ENCODE peak calls at places on chromosomes 12 and 14, in six cellular contexts. One of them, this sample, is unnamed.

GRCh38 chr12:116066381-116067230 is 210.9 kb downstream of the MED13L start:
- DNase-seq in suprapubic skin: no peak
- DNase-seq in stomach: peak
- DNase-seq in HL-60: peak
- DNase-seq in prostate gland: no peak
- DNase-seq in GM23338: peak
- DNase-seq in this sample: peak

GRCh38 chr12:100845095-100845494 is 50.5 kb downstream of the ANO4 start:
- DNase-seq in prostate gland: no peak
- DNase-seq in GM23338: no peak
- DNase-seq in HL-60: no peak
- DNase-seq in suprapubic skin: no peak
- DNase-seq in stomach: no peak
- DNase-seq in this sample: no peak

GRCh38 chr14:89621009-89621421 is 204.0 kb upstream of the FOXN3 start:
- DNase-seq in suprapubic skin: no peak
- DNase-seq in HL-60: no peak
- DNase-seq in GM23338: no peak
- DNase-seq in prostate gland: no peak
- DNase-seq in stomach: no peak
- DNase-seq in this sample: no peak

GRCh38 chr12:24045816-24046257 is 96.4 kb upstream of the SOX5 start:
- DNase-seq in prostate gland: no peak
- DNase-seq in HL-60: no peak
- DNase-seq in suprapubic skin: no peak
- DNase-seq in GM23338: no peak
- DNase-seq in stomach: no peak
- DNase-seq in this sample: no peak

GRCh38 chr14:70697681-70698080 is 56.0 kb downstream of the TTC9 start:
- DNase-seq in stomach: no peak
- DNase-seq in prostate gland: no peak
- DNase-seq in suprapubic skin: no peak
- DNase-seq in GM23338: no peak
- DNase-seq in HL-60: peak
- DNase-seq in this sample: no peak

GRCh38 chr14:63745858-63746425 is 18.1 kb upstream of the SGPP1 start:
- DNase-seq in GM23338: no peak
- DNase-seq in suprapubic skin: no peak
- DNase-seq in prostate gland: no peak
- DNase-seq in stomach: no peak
- DNase-seq in HL-60: peak
- DNase-seq in this sample: no peak

GRCh38 chr14:21042918-21043317 is 756 bp downstream of the RNASE7 start:
- DNase-seq in suprapubic skin: no peak
- DNase-seq in GM23338: no peak
- DNase-seq in HL-60: no peak
- DNase-seq in prostate gland: no peak
- DNase-seq in stomach: no peak
- DNase-seq in this sample: no peak

GRCh38 chr12:18383203-18383602 is 121.9 kb downstream of the PIK3C2G start:
- DNase-seq in suprapubic skin: no peak
- DNase-seq in GM23338: peak
- DNase-seq in prostate gland: no peak
- DNase-seq in HL-60: no peak
- DNase-seq in stomach: no peak
- DNase-seq in this sample: no peak

GRCh38 chr12:69844416-69844815 is 19.4 kb downstream of the MYRFL start:
- DNase-seq in GM23338: no peak
- DNase-seq in prostate gland: no peak
- DNase-seq in suprapubic skin: no peak
- DNase-seq in stomach: no peak
- DNase-seq in HL-60: no peak
- DNase-seq in this sample: no peak

GRCh38 chr12:12715459-12716150 is 1.6 kb upstream of the CDKN1B start:
- DNase-seq in GM23338: no peak
- DNase-seq in stomach: no peak
- DNase-seq in HL-60: peak
- DNase-seq in suprapubic skin: no peak
- DNase-seq in prostate gland: no peak
- DNase-seq in this sample: no peak

GRCh38 chr12:32302218-32302826 is 97.0 kb upstream of the FGD4 start:
- DNase-seq in stomach: no peak
- DNase-seq in GM23338: peak
- DNase-seq in HL-60: peak
- DNase-seq in suprapubic skin: no peak
- DNase-seq in prostate gland: no peak
- DNase-seq in this sample: no peak

GRCh38 chr14:40987481-40987880 is 619.2 kb upstream of the LRFN5 start:
- DNase-seq in stomach: no peak
- DNase-seq in prostate gland: no peak
- DNase-seq in suprapubic skin: no peak
- DNase-seq in GM23338: no peak
- DNase-seq in HL-60: no peak
- DNase-seq in this sample: no peak

GRCh38 chr12:65500121-65500846 is 221.8 kb downstream of the MSRB3 start:
- DNase-seq in HL-60: no peak
- DNase-seq in GM23338: no peak
- DNase-seq in prostate gland: no peak
- DNase-seq in suprapubic skin: no peak
- DNase-seq in stomach: no peak
- DNase-seq in this sample: no peak

GRCh38 chr14:71327691-71328090 is 420.4 kb downstream of the PCNX1 start:
- DNase-seq in HL-60: no peak
- DNase-seq in suprapubic skin: no peak
- DNase-seq in stomach: no peak
- DNase-seq in GM23338: no peak
- DNase-seq in prostate gland: no peak
- DNase-seq in this sample: no peak

GRCh38 chr12:108930155-108930554 is 50.3 kb downstream of the DAO start:
- DNase-seq in suprapubic skin: no peak
- DNase-seq in stomach: no peak
- DNase-seq in GM23338: no peak
- DNase-seq in prostate gland: no peak
- DNase-seq in HL-60: no peak
- DNase-seq in this sample: no peak

GRCh38 chr14:103746706-103747105 is 31.1 kb downstream of the ZFYVE21 start:
- DNase-seq in suprapubic skin: peak
- DNase-seq in HL-60: no peak
- DNase-seq in stomach: no peak
- DNase-seq in prostate gland: no peak
- DNase-seq in GM23338: no peak
- DNase-seq in this sample: peak

GRCh38 chr12:49225551-49226166 is 36.8 kb upstream of the TUBA1A start:
- DNase-seq in HL-60: peak
- DNase-seq in stomach: no peak
- DNase-seq in GM23338: peak
- DNase-seq in prostate gland: no peak
- DNase-seq in suprapubic skin: no peak
- DNase-seq in this sample: no peak

GRCh38 chr12:8661751-8662150 is 875 bp downstream of the MFAP5 start:
- DNase-seq in stomach: no peak
- DNase-seq in HL-60: no peak
- DNase-seq in suprapubic skin: no peak
- DNase-seq in prostate gland: no peak
- DNase-seq in GM23338: no peak
- DNase-seq in this sample: no peak

GRCh38 chr12:110421701-110422100 is 18.2 kb upstream of the ANAPC7 start:
- DNase-seq in HL-60: no peak
- DNase-seq in GM23338: no peak
- DNase-seq in prostate gland: no peak
- DNase-seq in stomach: no peak
- DNase-seq in suprapubic skin: no peak
- DNase-seq in this sample: no peak

DNA sequence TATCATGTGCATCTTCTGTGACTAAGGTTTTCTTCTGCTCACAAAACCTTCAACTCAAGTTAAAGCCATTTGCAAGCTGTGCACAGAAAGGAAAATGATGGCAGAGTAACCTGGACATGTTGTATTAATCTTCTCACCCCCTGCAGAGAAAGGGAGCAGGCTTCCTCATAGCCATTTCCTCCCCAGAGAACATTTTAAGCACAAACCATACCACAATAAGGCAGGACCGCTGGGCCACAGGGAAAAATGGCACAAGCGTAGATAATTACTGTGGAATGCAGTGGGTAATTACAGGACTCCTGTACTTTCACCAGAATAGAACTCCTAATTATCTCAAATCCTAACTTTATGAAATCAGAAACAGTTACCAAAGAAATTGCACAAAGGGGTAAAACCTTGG is 215.7 kb downstream of the KIF21A start:
- DNase-seq in HL-60: no peak
- DNase-seq in stomach: no peak
- DNase-seq in GM23338: no peak
- DNase-seq in prostate gland: no peak
- DNase-seq in suprapubic skin: no peak
- DNase-seq in this sample: no peak
- TF ChIP-seq POLR2AphosphoS5 in HL-60: no peak
- TF ChIP-seq POLR2AphosphoS5 in stomach: no peak
- TF ChIP-seq POLR2AphosphoS5 in GM23338: no peak
- TF ChIP-seq POLR2AphosphoS5 in prostate gland: no peak
- TF ChIP-seq POLR2AphosphoS5 in suprapubic skin: no peak
- TF ChIP-seq POLR2AphosphoS5 in this sample: no peak

GRCh38 chr12:71950404-71950803 is 11.8 kb downstream of the TPH2 start:
- DNase-seq in stomach: no peak
- DNase-seq in suprapubic skin: no peak
- DNase-seq in HL-60: no peak
- DNase-seq in prostate gland: no peak
- DNase-seq in GM23338: no peak
- DNase-seq in this sample: no peak

GRCh38 chr12:71948390-71948789 is 9.7 kb downstream of the TPH2 start:
- DNase-seq in HL-60: no peak
- DNase-seq in GM23338: peak
- DNase-seq in stomach: no peak
- DNase-seq in prostate gland: no peak
- DNase-seq in suprapubic skin: no peak
- DNase-seq in this sample: no peak

GRCh38 chr12:71945121-71945520 is 6.5 kb downstream of the TPH2 start:
- DNase-seq in HL-60: no peak
- DNase-seq in stomach: no peak
- DNase-seq in suprapubic skin: no peak
- DNase-seq in GM23338: no peak
- DNase-seq in prostate gland: no peak
- DNase-seq in this sample: no peak

GRCh38 chr12:71945883-71946282 is 7.2 kb downstream of the TPH2 start:
- DNase-seq in GM23338: no peak
- DNase-seq in HL-60: no peak
- DNase-seq in suprapubic skin: no peak
- DNase-seq in prostate gland: no peak
- DNase-seq in stomach: no peak
- DNase-seq in this sample: no peak

GRCh38 chr12:71947645-71948105 is 9.0 kb downstream of the TPH2 start:
- DNase-seq in prostate gland: no peak
- DNase-seq in stomach: no peak
- DNase-seq in suprapubic skin: no peak
- DNase-seq in GM23338: peak
- DNase-seq in HL-60: no peak
- DNase-seq in this sample: no peak
- TF ChIP-seq POLR2AphosphoS5 in prostate gland: no peak
- TF ChIP-seq POLR2AphosphoS5 in stomach: no peak
- TF ChIP-seq POLR2AphosphoS5 in suprapubic skin: no peak
- TF ChIP-seq POLR2AphosphoS5 in GM23338: peak
- TF ChIP-seq POLR2AphosphoS5 in HL-60: no peak
- TF ChIP-seq POLR2AphosphoS5 in this sample: no peak

DNA sequence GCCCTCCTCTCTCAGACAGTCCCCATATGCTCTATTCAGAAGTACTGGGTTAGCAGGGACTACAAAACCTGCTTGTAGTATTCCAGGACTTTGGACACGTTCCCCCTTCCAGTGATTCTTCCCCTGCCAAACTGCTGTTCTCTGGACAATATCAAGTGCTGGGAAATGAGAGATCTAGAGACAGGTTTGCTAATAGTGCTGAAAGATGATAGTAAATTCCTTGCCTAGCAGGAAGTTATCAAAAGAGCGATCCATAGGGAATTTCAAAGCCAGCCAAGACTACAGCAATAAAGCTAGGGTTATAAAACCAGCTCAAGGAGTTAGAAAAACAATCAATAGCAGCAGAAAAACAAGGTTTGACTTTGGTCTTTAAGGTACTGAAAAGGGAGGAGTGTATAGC is 15.2 kb downstream of the SLC7A8 start:
- DNase-seq in stomach: no peak
- DNase-seq in suprapubic skin: no peak
- DNase-seq in GM23338: no peak
- DNase-seq in prostate gland: no peak
- DNase-seq in HL-60: no peak
- DNase-seq in this sample: no peak
- TF ChIP-seq POLR2AphosphoS5 in stomach: no peak
- TF ChIP-seq POLR2AphosphoS5 in suprapubic skin: no peak
- TF ChIP-seq POLR2AphosphoS5 in GM23338: no peak
- TF ChIP-seq POLR2AphosphoS5 in prostate gland: peak
- TF ChIP-seq POLR2AphosphoS5 in HL-60: no peak
- TF ChIP-seq POLR2AphosphoS5 in this sample: no peak

GRCh38 chr14:68794856-68795601 is 2.2 kb upstream of the ZFP36L1 start:
- DNase-seq in stomach: peak
- DNase-seq in prostate gland: peak
- DNase-seq in GM23338: peak
- DNase-seq in HL-60: no peak
- DNase-seq in suprapubic skin: peak
- DNase-seq in this sample: peak

GRCh38 chr14:68797180-68797670 is 4.4 kb upstream of the ZFP36L1 start:
- DNase-seq in stomach: peak
- DNase-seq in GM23338: peak
- DNase-seq in HL-60: no peak
- DNase-seq in prostate gland: no peak
- DNase-seq in suprapubic skin: peak
- DNase-seq in this sample: peak

GRCh38 chr14:68796418-68797101 is 3.7 kb upstream of the ZFP36L1 start:
- DNase-seq in HL-60: no peak
- DNase-seq in prostate gland: no peak
- DNase-seq in stomach: peak
- DNase-seq in suprapubic skin: peak
- DNase-seq in GM23338: peak
- DNase-seq in this sample: peak

GRCh38 chr14:68794130-68794855 is 1.4 kb upstream of the ZFP36L1 start:
- DNase-seq in prostate gland: peak
- DNase-seq in stomach: peak
- DNase-seq in HL-60: peak
- DNase-seq in GM23338: peak
- DNase-seq in suprapubic skin: peak
- DNase-seq in this sample: peak

DNA sequence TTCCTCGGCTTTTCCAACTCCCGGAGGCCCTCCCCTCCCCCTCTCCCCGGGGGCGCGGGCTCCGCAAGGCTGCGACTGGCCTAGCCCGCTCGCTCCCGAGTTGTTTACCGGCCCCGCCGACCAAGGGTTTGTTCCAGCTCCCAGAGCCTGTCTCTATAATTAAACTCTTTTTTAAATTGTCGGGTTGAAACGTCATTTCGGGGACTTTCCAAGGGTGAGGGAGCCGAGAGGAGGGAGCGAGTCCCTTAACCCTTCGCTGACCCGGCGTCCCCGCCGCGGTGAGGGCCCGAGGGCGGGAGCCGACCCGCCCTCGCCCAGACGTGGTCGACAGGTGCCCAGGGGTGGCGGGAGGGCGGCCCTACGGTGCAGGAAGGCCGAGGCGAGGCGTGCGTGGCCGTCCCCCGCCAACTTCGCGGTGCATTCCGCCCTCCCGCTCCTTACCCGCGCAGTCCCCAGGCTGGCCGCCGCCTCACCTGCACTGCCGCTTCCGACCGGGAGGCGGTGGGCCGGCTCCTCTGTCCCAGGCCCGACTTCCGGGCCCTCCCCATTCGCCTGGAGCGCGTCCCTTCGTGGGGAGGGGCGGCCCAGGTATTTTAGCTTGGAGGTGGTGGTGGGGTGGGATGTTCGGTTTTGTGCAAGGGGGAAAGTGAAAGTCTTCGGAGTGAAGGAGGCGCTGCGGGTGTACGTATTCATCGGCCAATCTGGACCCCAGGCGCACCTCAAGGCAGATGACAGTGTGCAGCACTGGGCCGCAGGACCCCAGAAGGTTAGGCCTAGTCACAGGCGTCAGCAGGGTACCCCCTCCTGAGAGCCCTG is 2.9 kb upstream of the ZFP36L1 start:
- DNase-seq in prostate gland: peak
- DNase-seq in suprapubic skin: peak
- DNase-seq in GM23338: peak
- DNase-seq in stomach: peak
- DNase-seq in HL-60: no peak
- DNase-seq in this sample: peak
- TF ChIP-seq POLR2AphosphoS5 in prostate gland: peak
- TF ChIP-seq POLR2AphosphoS5 in suprapubic skin: peak
- TF ChIP-seq POLR2AphosphoS5 in GM23338: peak
- TF ChIP-seq POLR2AphosphoS5 in stomach: peak
- TF ChIP-seq POLR2AphosphoS5 in HL-60: no peak
- TF ChIP-seq POLR2AphosphoS5 in this sample: peak

This sample was measured in spleen.